ENCODE peak calls at places on chromosomes 16 and 17, in eight cellular contexts. One of them, this sample, is unnamed.

GRCh38 chr17:62790554-62790953 is 17.6 kb downstream of the MARCHF10 start:
- DNase-seq in stimulated activated CD4-positive, alpha-beta T cell treated with anti-CD3 and anti-CD28 coated beads, Interleukin-12 subunit alpha, Interleukin-12 subunit beta, amount 100 ng/mL, for 4 hours: no peak
- DNase-seq in fibroblast of the conjunctiva: peak
- DNase-seq in left cardiac atrium: no peak
- DNase-seq in mesothelial cell of epicardium: peak
- DNase-seq in ecto neural progenitor cell: no peak
- DNase-seq in CD4-positive, alpha-beta T cell: no peak
- DNase-seq in activated gamma-delta T cell treated with Interleukin-2 at 50 U/mL for 16 hours: no peak
- DNase-seq in this sample: peak

GRCh38 chr17:32998111-32998892 is 6.7 kb downstream of the SPACA3 start:
- DNase-seq in stimulated activated CD4-positive, alpha-beta T cell treated with anti-CD3 and anti-CD28 coated beads, Interleukin-12 subunit alpha, Interleukin-12 subunit beta, amount 100 ng/mL, for 4 hours: peak
- DNase-seq in fibroblast of the conjunctiva: peak
- DNase-seq in left cardiac atrium: peak
- DNase-seq in mesothelial cell of epicardium: peak
- DNase-seq in ecto neural progenitor cell: peak
- DNase-seq in CD4-positive, alpha-beta T cell: peak
- DNase-seq in activated gamma-delta T cell treated with Interleukin-2 at 50 U/mL for 16 hours: peak
- DNase-seq in this sample: peak

GRCh38 chr16:11586375-11586855 is 304 bp downstream of the LITAF start:
- DNase-seq in stimulated activated CD4-positive, alpha-beta T cell treated with anti-CD3 and anti-CD28 coated beads, Interleukin-12 subunit alpha, Interleukin-12 subunit beta, amount 100 ng/mL, for 4 hours: no peak
- DNase-seq in fibroblast of the conjunctiva: no peak
- DNase-seq in left cardiac atrium: peak
- DNase-seq in mesothelial cell of epicardium: no peak
- DNase-seq in ecto neural progenitor cell: no peak
- DNase-seq in CD4-positive, alpha-beta T cell: no peak
- DNase-seq in activated gamma-delta T cell treated with Interleukin-2 at 50 U/mL for 16 hours: no peak
- DNase-seq in this sample: no peak

GRCh38 chr17:178292-179065 is 3.0 kb downstream of the DOC2B start:
- DNase-seq in stimulated activated CD4-positive, alpha-beta T cell treated with anti-CD3 and anti-CD28 coated beads, Interleukin-12 subunit alpha, Interleukin-12 subunit beta, amount 100 ng/mL, for 4 hours: no peak
- DNase-seq in fibroblast of the conjunctiva: no peak
- DNase-seq in left cardiac atrium: no peak
- DNase-seq in mesothelial cell of epicardium: no peak
- DNase-seq in ecto neural progenitor cell: no peak
- DNase-seq in CD4-positive, alpha-beta T cell: no peak
- DNase-seq in activated gamma-delta T cell treated with Interleukin-2 at 50 U/mL for 16 hours: no peak
- DNase-seq in this sample: no peak

GRCh38 chr16:30121741-30122620 is 1.0 kb downstream of the MAPK3 start:
- DNase-seq in stimulated activated CD4-positive, alpha-beta T cell treated with anti-CD3 and anti-CD28 coated beads, Interleukin-12 subunit alpha, Interleukin-12 subunit beta, amount 100 ng/mL, for 4 hours: no peak
- DNase-seq in fibroblast of the conjunctiva: no peak
- DNase-seq in left cardiac atrium: peak
- DNase-seq in mesothelial cell of epicardium: no peak
- DNase-seq in ecto neural progenitor cell: no peak
- DNase-seq in CD4-positive, alpha-beta T cell: no peak
- DNase-seq in activated gamma-delta T cell treated with Interleukin-2 at 50 U/mL for 16 hours: no peak
- DNase-seq in this sample: no peak

GRCh38 chr17:43907425-43907981 is at the start of gene MPP2:
- DNase-seq in stimulated activated CD4-positive, alpha-beta T cell treated with anti-CD3 and anti-CD28 coated beads, Interleukin-12 subunit alpha, Interleukin-12 subunit beta, amount 100 ng/mL, for 4 hours: peak
- DNase-seq in fibroblast of the conjunctiva: peak
- DNase-seq in left cardiac atrium: peak
- DNase-seq in mesothelial cell of epicardium: peak
- DNase-seq in ecto neural progenitor cell: peak
- DNase-seq in CD4-positive, alpha-beta T cell: peak
- DNase-seq in activated gamma-delta T cell treated with Interleukin-2 at 50 U/mL for 16 hours: peak
- DNase-seq in this sample: peak

GRCh38 chr16:82848013-82848412 is 221.2 kb downstream of the CDH13 start:
- DNase-seq in stimulated activated CD4-positive, alpha-beta T cell treated with anti-CD3 and anti-CD28 coated beads, Interleukin-12 subunit alpha, Interleukin-12 subunit beta, amount 100 ng/mL, for 4 hours: no peak
- DNase-seq in fibroblast of the conjunctiva: no peak
- DNase-seq in left cardiac atrium: no peak
- DNase-seq in mesothelial cell of epicardium: no peak
- DNase-seq in ecto neural progenitor cell: no peak
- DNase-seq in CD4-positive, alpha-beta T cell: no peak
- DNase-seq in activated gamma-delta T cell treated with Interleukin-2 at 50 U/mL for 16 hours: no peak
- DNase-seq in this sample: no peak

GRCh38 chr17:33981713-33982601 is 273.1 kb upstream of the CCL2 start:
- DNase-seq in stimulated activated CD4-positive, alpha-beta T cell treated with anti-CD3 and anti-CD28 coated beads, Interleukin-12 subunit alpha, Interleukin-12 subunit beta, amount 100 ng/mL, for 4 hours: no peak
- DNase-seq in fibroblast of the conjunctiva: no peak
- DNase-seq in left cardiac atrium: no peak
- DNase-seq in mesothelial cell of epicardium: no peak
- DNase-seq in ecto neural progenitor cell: peak
- DNase-seq in CD4-positive, alpha-beta T cell: no peak
- DNase-seq in activated gamma-delta T cell treated with Interleukin-2 at 50 U/mL for 16 hours: no peak
- DNase-seq in this sample: no peak

GRCh38 chr17:38911081-38911730 is 14.2 kb upstream of the LASP1NB start:
- DNase-seq in stimulated activated CD4-positive, alpha-beta T cell treated with anti-CD3 and anti-CD28 coated beads, Interleukin-12 subunit alpha, Interleukin-12 subunit beta, amount 100 ng/mL, for 4 hours: no peak
- DNase-seq in fibroblast of the conjunctiva: no peak
- DNase-seq in left cardiac atrium: no peak
- DNase-seq in mesothelial cell of epicardium: no peak
- DNase-seq in ecto neural progenitor cell: peak
- DNase-seq in CD4-positive, alpha-beta T cell: no peak
- DNase-seq in activated gamma-delta T cell treated with Interleukin-2 at 50 U/mL for 16 hours: no peak
- DNase-seq in this sample: no peak

GRCh38 chr17:15157051-15157450 is 108.1 kb downstream of the PMP22 start:
- DNase-seq in stimulated activated CD4-positive, alpha-beta T cell treated with anti-CD3 and anti-CD28 coated beads, Interleukin-12 subunit alpha, Interleukin-12 subunit beta, amount 100 ng/mL, for 4 hours: no peak
- DNase-seq in fibroblast of the conjunctiva: no peak
- DNase-seq in left cardiac atrium: no peak
- DNase-seq in mesothelial cell of epicardium: no peak
- DNase-seq in ecto neural progenitor cell: no peak
- DNase-seq in CD4-positive, alpha-beta T cell: no peak
- DNase-seq in activated gamma-delta T cell treated with Interleukin-2 at 50 U/mL for 16 hours: no peak
- DNase-seq in this sample: peak

GRCh38 chr17:49916854-49917515 is 52.0 kb upstream of the DLX4 start:
- DNase-seq in stimulated activated CD4-positive, alpha-beta T cell treated with anti-CD3 and anti-CD28 coated beads, Interleukin-12 subunit alpha, Interleukin-12 subunit beta, amount 100 ng/mL, for 4 hours: no peak
- DNase-seq in fibroblast of the conjunctiva: no peak
- DNase-seq in left cardiac atrium: no peak
- DNase-seq in mesothelial cell of epicardium: no peak
- DNase-seq in ecto neural progenitor cell: no peak
- DNase-seq in CD4-positive, alpha-beta T cell: no peak
- DNase-seq in activated gamma-delta T cell treated with Interleukin-2 at 50 U/mL for 16 hours: no peak
- DNase-seq in this sample: no peak

GRCh38 chr17:38719284-38719942 is 10.7 kb upstream of the CISD3 start:
- DNase-seq in stimulated activated CD4-positive, alpha-beta T cell treated with anti-CD3 and anti-CD28 coated beads, Interleukin-12 subunit alpha, Interleukin-12 subunit beta, amount 100 ng/mL, for 4 hours: no peak
- DNase-seq in fibroblast of the conjunctiva: no peak
- DNase-seq in left cardiac atrium: no peak
- DNase-seq in mesothelial cell of epicardium: no peak
- DNase-seq in ecto neural progenitor cell: peak
- DNase-seq in CD4-positive, alpha-beta T cell: no peak
- DNase-seq in activated gamma-delta T cell treated with Interleukin-2 at 50 U/mL for 16 hours: no peak
- DNase-seq in this sample: no peak